ENCODE peak calls at places on chromosomes 5 and 9, in five cellular contexts. One of them, this sample, is unnamed.

GRCh38 chr9:34252670-34253459 is 74.0 kb downstream of the UBAP1 start:
- DNase-seq in AG10803: peak; percentile 50
- DNase-seq in T-helper 1 cell: peak; percentile 36
- DNase-seq in activated T-helper 1 cell treated with anti-CD3 and anti-CD28 coated beads, Interleukin-12 subunit alpha, Interleukin-12 subunit beta, Interleukin-2, Interleukin-4 antibody, amounts not matched to agents 30 ng/mL and 10 ng/mL and 1 ng/mL, durations not matched to agents 14 hours and 24 hours and 36 hours: peak; percentile 50
- DNase-seq in stromal cell of bone marrow: peak; percentile 33
- DNase-seq in this sample: peak; percentile 55

GRCh38 chr9:34047864-34048729 is 590 bp downstream of the UBAP2 start:
- DNase-seq in AG10803: no peak
- DNase-seq in T-helper 1 cell: peak; percentile 44
- DNase-seq in activated T-helper 1 cell treated with anti-CD3 and anti-CD28 coated beads, Interleukin-12 subunit alpha, Interleukin-12 subunit beta, Interleukin-2, Interleukin-4 antibody, amounts not matched to agents 30 ng/mL and 10 ng/mL and 1 ng/mL, durations not matched to agents 14 hours and 24 hours and 36 hours: peak; percentile 40
- DNase-seq in stromal cell of bone marrow: no peak
- DNase-seq in this sample: peak; percentile 46

GRCh38 chr5:105593011-105593760 is 2030.6 kb upstream of the NUDT12 start:
- DNase-seq in AG10803: no peak
- DNase-seq in T-helper 1 cell: no peak
- DNase-seq in activated T-helper 1 cell treated with anti-CD3 and anti-CD28 coated beads, Interleukin-12 subunit alpha, Interleukin-12 subunit beta, Interleukin-2, Interleukin-4 antibody, amounts not matched to agents 30 ng/mL and 10 ng/mL and 1 ng/mL, durations not matched to agents 14 hours and 24 hours and 36 hours: no peak
- DNase-seq in stromal cell of bone marrow: no peak
- DNase-seq in this sample: no peak

GRCh38 chr5:96220610-96221390 is 212.2 kb downstream of the PCSK1 start:
- DNase-seq in AG10803: peak; percentile 86
- DNase-seq in T-helper 1 cell: no peak
- DNase-seq in activated T-helper 1 cell treated with anti-CD3 and anti-CD28 coated beads, Interleukin-12 subunit alpha, Interleukin-12 subunit beta, Interleukin-2, Interleukin-4 antibody, amounts not matched to agents 30 ng/mL and 10 ng/mL and 1 ng/mL, durations not matched to agents 14 hours and 24 hours and 36 hours: no peak
- DNase-seq in stromal cell of bone marrow: no peak
- DNase-seq in this sample: no peak

GRCh38 chr9:34400686-34401602 is 24.2 kb upstream of the MYORG start:
- DNase-seq in AG10803: no peak
- DNase-seq in T-helper 1 cell: no peak
- DNase-seq in activated T-helper 1 cell treated with anti-CD3 and anti-CD28 coated beads, Interleukin-12 subunit alpha, Interleukin-12 subunit beta, Interleukin-2, Interleukin-4 antibody, amounts not matched to agents 30 ng/mL and 10 ng/mL and 1 ng/mL, durations not matched to agents 14 hours and 24 hours and 36 hours: no peak
- DNase-seq in stromal cell of bone marrow: no peak
- DNase-seq in this sample: no peak

GRCh38 chr5:124797665-124798087 is 51.2 kb upstream of the ZNF608 start:
- DNase-seq in AG10803: no peak
- DNase-seq in T-helper 1 cell: no peak
- DNase-seq in activated T-helper 1 cell treated with anti-CD3 and anti-CD28 coated beads, Interleukin-12 subunit alpha, Interleukin-12 subunit beta, Interleukin-2, Interleukin-4 antibody, amounts not matched to agents 30 ng/mL and 10 ng/mL and 1 ng/mL, durations not matched to agents 14 hours and 24 hours and 36 hours: no peak
- DNase-seq in stromal cell of bone marrow: no peak
- DNase-seq in this sample: no peak

GRCh38 chr5:74143724-74144330 is 496.7 kb downstream of the ENC1 start:
- DNase-seq in AG10803: no peak
- DNase-seq in T-helper 1 cell: no peak
- DNase-seq in activated T-helper 1 cell treated with anti-CD3 and anti-CD28 coated beads, Interleukin-12 subunit alpha, Interleukin-12 subunit beta, Interleukin-2, Interleukin-4 antibody, amounts not matched to agents 30 ng/mL and 10 ng/mL and 1 ng/mL, durations not matched to agents 14 hours and 24 hours and 36 hours: no peak
- DNase-seq in stromal cell of bone marrow: no peak
- DNase-seq in this sample: no peak

GRCh38 chr5:20832204-20833080 is 844.4 kb upstream of the CDH18 start:
- DNase-seq in AG10803: no peak
- DNase-seq in T-helper 1 cell: no peak
- DNase-seq in activated T-helper 1 cell treated with anti-CD3 and anti-CD28 coated beads, Interleukin-12 subunit alpha, Interleukin-12 subunit beta, Interleukin-2, Interleukin-4 antibody, amounts not matched to agents 30 ng/mL and 10 ng/mL and 1 ng/mL, durations not matched to agents 14 hours and 24 hours and 36 hours: no peak
- DNase-seq in stromal cell of bone marrow: no peak
- DNase-seq in this sample: no peak

GRCh38 chr5:129243058-129243457 is 148.5 kb downstream of the ISOC1 start:
- DNase-seq in AG10803: no peak
- DNase-seq in T-helper 1 cell: no peak
- DNase-seq in activated T-helper 1 cell treated with anti-CD3 and anti-CD28 coated beads, Interleukin-12 subunit alpha, Interleukin-12 subunit beta, Interleukin-2, Interleukin-4 antibody, amounts not matched to agents 30 ng/mL and 10 ng/mL and 1 ng/mL, durations not matched to agents 14 hours and 24 hours and 36 hours: no peak
- DNase-seq in stromal cell of bone marrow: no peak
- DNase-seq in this sample: no peak

GRCh38 chr9:129166962-129167557 is 11.0 kb downstream of the IER5L start:
- DNase-seq in AG10803: peak; percentile 71
- DNase-seq in T-helper 1 cell: no peak
- DNase-seq in activated T-helper 1 cell treated with anti-CD3 and anti-CD28 coated beads, Interleukin-12 subunit alpha, Interleukin-12 subunit beta, Interleukin-2, Interleukin-4 antibody, amounts not matched to agents 30 ng/mL and 10 ng/mL and 1 ng/mL, durations not matched to agents 14 hours and 24 hours and 36 hours: no peak
- DNase-seq in stromal cell of bone marrow: peak; percentile 73
- DNase-seq in this sample: peak; percentile 71

GRCh38 chr9:1098551-1098950 is 48.4 kb downstream of the DMRT2 start:
- DNase-seq in AG10803: peak; percentile 34
- DNase-seq in T-helper 1 cell: no peak
- DNase-seq in activated T-helper 1 cell treated with anti-CD3 and anti-CD28 coated beads, Interleukin-12 subunit alpha, Interleukin-12 subunit beta, Interleukin-2, Interleukin-4 antibody, amounts not matched to agents 30 ng/mL and 10 ng/mL and 1 ng/mL, durations not matched to agents 14 hours and 24 hours and 36 hours: no peak
- DNase-seq in stromal cell of bone marrow: no peak
- DNase-seq in this sample: no peak

GRCh38 chr9:79623799-79624721 is 52.3 kb downstream of the TLE4 start:
- DNase-seq in AG10803: no peak
- DNase-seq in T-helper 1 cell: no peak
- DNase-seq in activated T-helper 1 cell treated with anti-CD3 and anti-CD28 coated beads, Interleukin-12 subunit alpha, Interleukin-12 subunit beta, Interleukin-2, Interleukin-4 antibody, amounts not matched to agents 30 ng/mL and 10 ng/mL and 1 ng/mL, durations not matched to agents 14 hours and 24 hours and 36 hours: peak; percentile 4
- DNase-seq in stromal cell of bone marrow: no peak
- DNase-seq in this sample: peak; percentile 77

GRCh38 chr9:137674307-137675305 is 55.8 kb downstream of the EHMT1 start:
- DNase-seq in AG10803: no peak
- DNase-seq in T-helper 1 cell: no peak
- DNase-seq in activated T-helper 1 cell treated with anti-CD3 and anti-CD28 coated beads, Interleukin-12 subunit alpha, Interleukin-12 subunit beta, Interleukin-2, Interleukin-4 antibody, amounts not matched to agents 30 ng/mL and 10 ng/mL and 1 ng/mL, durations not matched to agents 14 hours and 24 hours and 36 hours: no peak
- DNase-seq in stromal cell of bone marrow: no peak
- DNase-seq in this sample: no peak

GRCh38 chr9:72037571-72037970 is 22.8 kb downstream of the C9orf57 start:
- DNase-seq in AG10803: peak; percentile 70
- DNase-seq in T-helper 1 cell: no peak
- DNase-seq in activated T-helper 1 cell treated with anti-CD3 and anti-CD28 coated beads, Interleukin-12 subunit alpha, Interleukin-12 subunit beta, Interleukin-2, Interleukin-4 antibody, amounts not matched to agents 30 ng/mL and 10 ng/mL and 1 ng/mL, durations not matched to agents 14 hours and 24 hours and 36 hours: no peak
- DNase-seq in stromal cell of bone marrow: no peak
- DNase-seq in this sample: no peak

GRCh38 chr5:160349249-160349965 is 21.0 kb downstream of the C1QTNF2 start:
- DNase-seq in AG10803: no peak
- DNase-seq in T-helper 1 cell: no peak
- DNase-seq in activated T-helper 1 cell treated with anti-CD3 and anti-CD28 coated beads, Interleukin-12 subunit alpha, Interleukin-12 subunit beta, Interleukin-2, Interleukin-4 antibody, amounts not matched to agents 30 ng/mL and 10 ng/mL and 1 ng/mL, durations not matched to agents 14 hours and 24 hours and 36 hours: no peak
- DNase-seq in stromal cell of bone marrow: no peak
- DNase-seq in this sample: no peak

GRCh38 chr5:179205277-179205676 is 140.0 kb downstream of the ADAMTS2 start:
- DNase-seq in AG10803: no peak
- DNase-seq in T-helper 1 cell: no peak
- DNase-seq in activated T-helper 1 cell treated with anti-CD3 and anti-CD28 coated beads, Interleukin-12 subunit alpha, Interleukin-12 subunit beta, Interleukin-2, Interleukin-4 antibody, amounts not matched to agents 30 ng/mL and 10 ng/mL and 1 ng/mL, durations not matched to agents 14 hours and 24 hours and 36 hours: no peak
- DNase-seq in stromal cell of bone marrow: no peak
- DNase-seq in this sample: no peak

GRCh38 chr5:180523629-180524466 is 29.7 kb downstream of the CNOT6 start:
- DNase-seq in AG10803: no peak
- DNase-seq in T-helper 1 cell: no peak
- DNase-seq in activated T-helper 1 cell treated with anti-CD3 and anti-CD28 coated beads, Interleukin-12 subunit alpha, Interleukin-12 subunit beta, Interleukin-2, Interleukin-4 antibody, amounts not matched to agents 30 ng/mL and 10 ng/mL and 1 ng/mL, durations not matched to agents 14 hours and 24 hours and 36 hours: no peak
- DNase-seq in stromal cell of bone marrow: no peak
- DNase-seq in this sample: no peak

This sample was measured in CD14-positive monocyte.